ENCODE peak calls at places on chromosome 15, in eight cellular contexts. One of them, this sample, is unnamed.
A peak's percentile ranks its signal among the peaks of the same experiment; 100 is the strongest.

GRCh38 chr15:99213187-99213811 is 36.1 kb downstream of the TTC23 start:
- DNase-seq in breast epithelium: peak; percentile 83
- DNase-seq in WERI-Rb-1: peak; percentile 73
- DNase-seq in fibroblast of the aortic adventitia: peak; percentile 79
- DNase-seq in thyroid gland: peak; percentile 88
- DNase-seq in coronary artery: no peak
- DNase-seq in epithelial cell of proximal tubule: peak; percentile 19
- DNase-seq in cardiac fibroblast: peak; percentile 82
- DNase-seq in this sample: peak; percentile 69

GRCh38 chr15:31324739-31325431 is 1.8 kb upstream of the KLF13 start:
- DNase-seq in breast epithelium: no peak
- DNase-seq in WERI-Rb-1: no peak
- DNase-seq in fibroblast of the aortic adventitia: no peak
- DNase-seq in thyroid gland: no peak
- DNase-seq in coronary artery: no peak
- DNase-seq in epithelial cell of proximal tubule: no peak
- DNase-seq in cardiac fibroblast: no peak
- DNase-seq in this sample: no peak

GRCh38 chr15:74318376-74319137 is 48.9 kb downstream of the CYP11A1 start:
- DNase-seq in breast epithelium: no peak
- DNase-seq in WERI-Rb-1: no peak
- DNase-seq in fibroblast of the aortic adventitia: peak; percentile 30
- DNase-seq in thyroid gland: no peak
- DNase-seq in coronary artery: no peak
- DNase-seq in epithelial cell of proximal tubule: no peak
- DNase-seq in cardiac fibroblast: peak; percentile 41
- DNase-seq in this sample: peak; percentile 55

GRCh38 chr15:89766357-89767311 is 9.5 kb upstream of the MESP2 start:
- DNase-seq in breast epithelium: no peak
- DNase-seq in WERI-Rb-1: no peak
- DNase-seq in fibroblast of the aortic adventitia: no peak
- DNase-seq in thyroid gland: peak; percentile 30
- DNase-seq in coronary artery: no peak
- DNase-seq in epithelial cell of proximal tubule: no peak
- DNase-seq in cardiac fibroblast: no peak
- DNase-seq in this sample: no peak

GRCh38 chr15:52100807-52101206 is 11.8 kb downstream of the BCL2L10 start:
- DNase-seq in breast epithelium: peak; percentile 56
- DNase-seq in WERI-Rb-1: no peak
- DNase-seq in fibroblast of the aortic adventitia: peak; percentile 89
- DNase-seq in thyroid gland: peak; percentile 41
- DNase-seq in coronary artery: no peak
- DNase-seq in epithelial cell of proximal tubule: peak; percentile 83
- DNase-seq in cardiac fibroblast: peak; percentile 93
- DNase-seq in this sample: peak; percentile 90

GRCh38 chr15:95698230-95698629 is 632.3 kb upstream of the NR2F2 start:
- DNase-seq in breast epithelium: no peak
- DNase-seq in WERI-Rb-1: no peak
- DNase-seq in fibroblast of the aortic adventitia: no peak
- DNase-seq in thyroid gland: no peak
- DNase-seq in coronary artery: no peak
- DNase-seq in epithelial cell of proximal tubule: no peak
- DNase-seq in cardiac fibroblast: no peak
- DNase-seq in this sample: no peak

GRCh38 chr15:69403611-69404010 is 10.5 kb upstream of the KIF23 start:
- DNase-seq in breast epithelium: no peak
- DNase-seq in WERI-Rb-1: no peak
- DNase-seq in fibroblast of the aortic adventitia: peak; percentile 89
- DNase-seq in thyroid gland: no peak
- DNase-seq in coronary artery: no peak
- DNase-seq in epithelial cell of proximal tubule: no peak
- DNase-seq in cardiac fibroblast: peak; percentile 80
- DNase-seq in this sample: peak; percentile 94

GRCh38 chr15:41936649-41937567 is 35.4 kb downstream of the EHD4 start:
- DNase-seq in breast epithelium: no peak
- DNase-seq in WERI-Rb-1: no peak
- DNase-seq in fibroblast of the aortic adventitia: no peak
- DNase-seq in thyroid gland: peak; percentile 31
- DNase-seq in coronary artery: peak; percentile 72
- DNase-seq in epithelial cell of proximal tubule: no peak
- DNase-seq in cardiac fibroblast: peak; percentile 68
- DNase-seq in this sample: no peak

GRCh38 chr15:80550910-80551265 is 144.2 kb upstream of the ABHD17C start:
- DNase-seq in breast epithelium: no peak
- DNase-seq in WERI-Rb-1: no peak
- DNase-seq in fibroblast of the aortic adventitia: peak; percentile 82
- DNase-seq in thyroid gland: peak; percentile 36
- DNase-seq in coronary artery: no peak
- DNase-seq in epithelial cell of proximal tubule: no peak
- DNase-seq in cardiac fibroblast: peak; percentile 64
- DNase-seq in this sample: no peak

GRCh38 chr15:70853270-70853854 is 595 bp downstream of the LARP6 start:
- DNase-seq in breast epithelium: peak; percentile 23
- DNase-seq in WERI-Rb-1: peak; percentile 41
- DNase-seq in fibroblast of the aortic adventitia: peak; percentile 83
- DNase-seq in thyroid gland: peak; percentile 41
- DNase-seq in coronary artery: no peak
- DNase-seq in epithelial cell of proximal tubule: no peak
- DNase-seq in cardiac fibroblast: peak; percentile 62
- DNase-seq in this sample: peak; percentile 73

GRCh38 chr15:70853855-70854668 is at the start of gene LARP6:
- DNase-seq in breast epithelium: peak; percentile 30
- DNase-seq in WERI-Rb-1: peak; percentile 73
- DNase-seq in fibroblast of the aortic adventitia: peak; percentile 30
- DNase-seq in thyroid gland: peak; percentile 75
- DNase-seq in coronary artery: no peak
- DNase-seq in epithelial cell of proximal tubule: no peak
- DNase-seq in cardiac fibroblast: peak; percentile 60
- DNase-seq in this sample: peak; percentile 53

GRCh38 chr15:70854669-70854976 is 666 bp upstream of the LARP6 start:
- DNase-seq in breast epithelium: no peak
- DNase-seq in WERI-Rb-1: no peak
- DNase-seq in fibroblast of the aortic adventitia: peak; percentile 72
- DNase-seq in thyroid gland: no peak
- DNase-seq in coronary artery: no peak
- DNase-seq in epithelial cell of proximal tubule: no peak
- DNase-seq in cardiac fibroblast: peak; percentile 49
- DNase-seq in this sample: peak; percentile 57

GRCh38 chr15:70851889-70852288 is 2.1 kb downstream of the LARP6 start:
- DNase-seq in breast epithelium: no peak
- DNase-seq in WERI-Rb-1: no peak
- DNase-seq in fibroblast of the aortic adventitia: no peak
- DNase-seq in thyroid gland: no peak
- DNase-seq in coronary artery: peak; percentile 68
- DNase-seq in epithelial cell of proximal tubule: no peak
- DNase-seq in cardiac fibroblast: no peak
- DNase-seq in this sample: no peak

GRCh38 chr15:70852501-70853269 is 1.3 kb downstream of the LARP6 start:
- DNase-seq in breast epithelium: no peak
- DNase-seq in WERI-Rb-1: no peak
- DNase-seq in fibroblast of the aortic adventitia: peak; percentile 68
- DNase-seq in thyroid gland: peak; percentile 38
- DNase-seq in coronary artery: peak; percentile 76
- DNase-seq in epithelial cell of proximal tubule: no peak
- DNase-seq in cardiac fibroblast: peak; percentile 31
- DNase-seq in this sample: peak; percentile 70
- H3K4me3 ChIP-seq in breast epithelium: peak overlapping the region; percentile 99
- H3K4me3 ChIP-seq in WERI-Rb-1: no peak overlapping the region
- H3K4me3 ChIP-seq in fibroblast of the aortic adventitia: peak overlapping the region; percentile 96
- H3K4me3 ChIP-seq in thyroid gland: peak overlapping the region; percentile 43
- H3K4me3 ChIP-seq in coronary artery: peak overlapping the region; percentile 83
- H3K4me3 ChIP-seq in epithelial cell of proximal tubule: peak overlapping the region; percentile 74
- H3K4me3 ChIP-seq in cardiac fibroblast: peak overlapping the region; percentile 78
- H3K4me3 ChIP-seq in this sample: peak overlapping the region; percentile 92

GRCh38 chr15:64690578-64691296 is 84.7 kb downstream of the RBPMS2 start:
- DNase-seq in breast epithelium: no peak
- DNase-seq in WERI-Rb-1: no peak
- DNase-seq in fibroblast of the aortic adventitia: peak; percentile 54
- DNase-seq in thyroid gland: no peak
- DNase-seq in coronary artery: no peak
- DNase-seq in epithelial cell of proximal tubule: no peak
- DNase-seq in cardiac fibroblast: peak; percentile 43
- DNase-seq in this sample: no peak
- TF ChIP-seq CTCF in breast epithelium: peak; percentile 14
- TF ChIP-seq CTCF in WERI-Rb-1: no peak
- TF ChIP-seq CTCF in fibroblast of the aortic adventitia: peak; percentile 26
- TF ChIP-seq CTCF in thyroid gland: no peak
- TF ChIP-seq CTCF in coronary artery: no peak
- TF ChIP-seq CTCF in epithelial cell of proximal tubule: peak; percentile 24
- TF ChIP-seq CTCF in cardiac fibroblast: no peak
- TF ChIP-seq CTCF in this sample: no peak

GRCh38 chr15:93362821-93363220 is 273.8 kb upstream of the RGMA start:
- DNase-seq in breast epithelium: no peak
- DNase-seq in WERI-Rb-1: no peak
- DNase-seq in fibroblast of the aortic adventitia: no peak
- DNase-seq in thyroid gland: no peak
- DNase-seq in coronary artery: no peak
- DNase-seq in epithelial cell of proximal tubule: no peak
- DNase-seq in cardiac fibroblast: no peak
- DNase-seq in this sample: no peak
- H3K4me3 ChIP-seq in breast epithelium: no peak overlapping the region
- H3K4me3 ChIP-seq in WERI-Rb-1: no peak overlapping the region
- H3K4me3 ChIP-seq in fibroblast of the aortic adventitia: no peak overlapping the region
- H3K4me3 ChIP-seq in thyroid gland: no peak overlapping the region
- H3K4me3 ChIP-seq in coronary artery: no peak overlapping the region
- H3K4me3 ChIP-seq in epithelial cell of proximal tubule: no peak overlapping the region
- H3K4me3 ChIP-seq in cardiac fibroblast: no peak overlapping the region
- H3K4me3 ChIP-seq in this sample: no peak overlapping the region

DNA sequence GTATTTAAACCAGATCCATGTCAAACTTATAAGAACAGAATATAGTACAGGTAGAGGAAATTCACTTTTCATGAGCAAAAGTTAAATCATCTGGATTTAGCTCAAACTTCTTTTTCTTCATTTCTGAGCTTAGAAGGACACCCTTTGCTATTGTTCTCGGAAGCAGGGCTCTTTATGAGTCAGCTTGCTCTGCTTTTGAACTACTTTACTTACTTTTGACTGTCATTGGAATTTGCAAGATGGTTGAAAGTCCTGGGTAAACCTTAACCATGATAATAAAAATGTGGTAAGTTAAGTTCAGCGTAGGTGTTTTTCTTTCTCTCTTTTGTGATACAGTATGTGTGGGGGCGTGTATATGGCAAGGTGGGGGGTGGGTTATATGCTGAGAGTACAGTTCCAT is 312.7 kb upstream of the DPH6 start:
- DNase-seq in breast epithelium: no peak
- DNase-seq in WERI-Rb-1: no peak
- DNase-seq in fibroblast of the aortic adventitia: peak; percentile 10
- DNase-seq in thyroid gland: no peak
- DNase-seq in coronary artery: no peak
- DNase-seq in epithelial cell of proximal tubule: peak; percentile 18
- DNase-seq in cardiac fibroblast: peak; percentile 13
- DNase-seq in this sample: no peak
- TF ChIP-seq CTCF in breast epithelium: no peak
- TF ChIP-seq CTCF in WERI-Rb-1: no peak
- TF ChIP-seq CTCF in fibroblast of the aortic adventitia: no peak
- TF ChIP-seq CTCF in thyroid gland: no peak
- TF ChIP-seq CTCF in coronary artery: no peak
- TF ChIP-seq CTCF in epithelial cell of proximal tubule: no peak
- TF ChIP-seq CTCF in cardiac fibroblast: no peak
- TF ChIP-seq CTCF in this sample: no peak

GRCh38 chr15:85667491-85668424 is 127.0 kb downstream of the KLHL25 start:
- DNase-seq in breast epithelium: no peak
- DNase-seq in WERI-Rb-1: no peak
- DNase-seq in fibroblast of the aortic adventitia: peak; percentile 98
- DNase-seq in thyroid gland: no peak
- DNase-seq in coronary artery: no peak
- DNase-seq in epithelial cell of proximal tubule: peak; percentile 99
- DNase-seq in cardiac fibroblast: peak; percentile 99
- DNase-seq in this sample: peak; percentile 99
- H3K4me3 ChIP-seq in breast epithelium: no peak overlapping the region
- H3K4me3 ChIP-seq in WERI-Rb-1: no peak overlapping the region
- H3K4me3 ChIP-seq in fibroblast of the aortic adventitia: no peak overlapping the region
- H3K4me3 ChIP-seq in thyroid gland: no peak overlapping the region
- H3K4me3 ChIP-seq in coronary artery: peak overlapping the region; percentile 27
- H3K4me3 ChIP-seq in epithelial cell of proximal tubule: no peak overlapping the region
- H3K4me3 ChIP-seq in cardiac fibroblast: no peak overlapping the region
- H3K4me3 ChIP-seq in this sample: peak overlapping the region; percentile 3

DNA sequence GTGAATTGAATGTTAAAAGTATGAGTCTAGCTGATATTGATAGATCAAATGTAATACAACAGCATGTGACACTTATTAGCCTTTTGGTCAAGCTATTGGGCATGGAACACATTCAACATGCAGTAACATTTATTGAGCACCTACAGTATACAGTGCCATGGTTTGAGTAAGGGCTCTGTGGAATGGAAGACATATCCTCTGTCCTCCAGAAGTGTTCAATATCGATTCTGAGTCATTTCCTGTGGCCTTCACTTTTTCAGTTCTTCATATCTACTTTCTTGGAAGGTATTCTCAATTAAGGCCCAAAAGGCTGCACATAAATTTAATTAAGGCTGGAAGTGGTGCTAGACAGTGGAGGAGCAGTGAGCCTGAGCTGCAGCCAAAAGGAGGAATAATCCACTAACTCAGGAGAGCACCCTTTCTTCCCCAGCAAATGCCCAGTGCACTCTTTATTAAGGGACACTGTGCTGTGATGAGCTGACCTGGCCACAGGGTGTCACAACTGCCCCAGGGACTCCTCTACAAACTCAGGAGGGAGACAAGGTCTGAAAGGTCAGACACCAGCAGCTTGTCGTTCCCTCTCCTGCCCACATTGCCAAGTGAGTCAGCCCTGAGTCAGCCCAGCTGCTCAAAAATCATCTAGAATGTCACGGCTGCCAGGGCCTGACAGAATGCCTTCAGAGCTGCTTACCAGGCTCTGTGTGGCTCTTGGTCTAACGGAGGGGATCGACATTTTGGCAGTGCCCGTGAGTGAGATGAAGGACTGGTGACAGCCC is 544.8 kb downstream of the AGBL1 start:
- DNase-seq in breast epithelium: no peak
- DNase-seq in WERI-Rb-1: peak; percentile 51
- DNase-seq in fibroblast of the aortic adventitia: peak; percentile 71
- DNase-seq in thyroid gland: peak; percentile 84
- DNase-seq in coronary artery: peak; percentile 73
- DNase-seq in epithelial cell of proximal tubule: peak; percentile 79
- DNase-seq in cardiac fibroblast: peak; percentile 65
- DNase-seq in this sample: peak; percentile 86
- TF ChIP-seq CTCF in breast epithelium: no peak
- TF ChIP-seq CTCF in WERI-Rb-1: peak; percentile 61
- TF ChIP-seq CTCF in fibroblast of the aortic adventitia: peak; percentile 36
- TF ChIP-seq CTCF in thyroid gland: no peak
- TF ChIP-seq CTCF in coronary artery: no peak
- TF ChIP-seq CTCF in epithelial cell of proximal tubule: peak; percentile 83
- TF ChIP-seq CTCF in cardiac fibroblast: peak; percentile 49
- TF ChIP-seq CTCF in this sample: peak; percentile 59

This sample was measured in AG10803.